ENCODE peak calls at places on chromosomes 12 and 14, in nine cellular contexts. One of them, this sample, is unnamed.

GRCh38 chr12:76422878-76423438 is 74.7 kb upstream of the BBS10 start:
- DNase-seq in sigmoid colon: no peak
- DNase-seq in GM23338: no peak
- DNase-seq in testis: no peak
- DNase-seq in PC-3: peak; percentile 63
- DNase-seq in mesendoderm: peak; percentile 27
- DNase-seq in CD4-positive, CD25-positive, alpha-beta regulatory T cell: no peak
- DNase-seq in pancreas: no peak
- DNase-seq in H1: no peak
- DNase-seq in this sample: no peak

GRCh38 chr12:8033153-8034044 is 883 bp downstream of the FOXJ2 start:
- DNase-seq in GM23338: peak; percentile 81
- DNase-seq in CD4-positive, CD25-positive, alpha-beta regulatory T cell: peak; percentile 53
- DNase-seq in pancreas: peak; percentile 69
- DNase-seq in PC-3: peak; percentile 26
- DNase-seq in mesendoderm: peak; percentile 87
- DNase-seq in testis: peak; percentile 91
- DNase-seq in H1: no peak
- DNase-seq in sigmoid colon: peak; percentile 87
- DNase-seq in this sample: peak; percentile 85

GRCh38 chr14:74401504-74402241 is 24.3 kb downstream of the SYNDIG1L start:
- DNase-seq in GM23338: peak; percentile 82
- DNase-seq in pancreas: no peak
- DNase-seq in H1: peak; percentile 76
- DNase-seq in mesendoderm: peak; percentile 92
- DNase-seq in PC-3: no peak
- DNase-seq in CD4-positive, CD25-positive, alpha-beta regulatory T cell: peak; percentile 90
- DNase-seq in testis: peak; percentile 26
- DNase-seq in sigmoid colon: no peak
- DNase-seq in this sample: peak; percentile 64

GRCh38 chr14:65866422-65866821 is 453.9 kb downstream of the FUT8 start:
- DNase-seq in H1: no peak
- DNase-seq in CD4-positive, CD25-positive, alpha-beta regulatory T cell: no peak
- DNase-seq in PC-3: no peak
- DNase-seq in sigmoid colon: no peak
- DNase-seq in mesendoderm: no peak
- DNase-seq in GM23338: no peak
- DNase-seq in pancreas: no peak
- DNase-seq in testis: no peak
- DNase-seq in this sample: no peak

GRCh38 chr14:26598081-26598671 is 343 bp upstream of the NOVA1 start:
- DNase-seq in CD4-positive, CD25-positive, alpha-beta regulatory T cell: no peak
- DNase-seq in sigmoid colon: peak; percentile 97
- DNase-seq in mesendoderm: peak; percentile 97
- DNase-seq in pancreas: peak; percentile 88
- DNase-seq in GM23338: peak; percentile 95
- DNase-seq in testis: peak; percentile 95
- DNase-seq in H1: peak; percentile 96
- DNase-seq in PC-3: peak; percentile 77
- DNase-seq in this sample: peak; percentile 88

GRCh38 chr12:117408161-117408791 is 46.9 kb upstream of the NOS1 start:
- DNase-seq in pancreas: peak; percentile 85
- DNase-seq in H1: peak; percentile 56
- DNase-seq in sigmoid colon: no peak
- DNase-seq in GM23338: peak; percentile 63
- DNase-seq in mesendoderm: peak; percentile 60
- DNase-seq in PC-3: peak; percentile 53
- DNase-seq in testis: peak; percentile 69
- DNase-seq in CD4-positive, CD25-positive, alpha-beta regulatory T cell: no peak
- DNase-seq in this sample: no peak

GRCh38 chr12:30795660-30796507 is 41.1 kb upstream of the CAPRIN2 start:
- DNase-seq in GM23338: peak; percentile 91
- DNase-seq in CD4-positive, CD25-positive, alpha-beta regulatory T cell: peak; percentile 60
- DNase-seq in PC-3: peak; percentile 77
- DNase-seq in H1: peak; percentile 88
- DNase-seq in sigmoid colon: peak; percentile 73
- DNase-seq in mesendoderm: peak; percentile 95
- DNase-seq in testis: peak; percentile 34
- DNase-seq in pancreas: peak; percentile 45
- DNase-seq in this sample: peak; percentile 89

GRCh38 chr12:113862570-113863454 is 103.3 kb downstream of the RBM19 start:
- DNase-seq in pancreas: no peak
- DNase-seq in mesendoderm: peak; percentile 88
- DNase-seq in H1: no peak
- DNase-seq in PC-3: no peak
- DNase-seq in GM23338: peak; percentile 42
- DNase-seq in sigmoid colon: no peak
- DNase-seq in CD4-positive, CD25-positive, alpha-beta regulatory T cell: no peak
- DNase-seq in testis: peak; percentile 48
- DNase-seq in this sample: no peak

GRCh38 chr12:132270969-132271754 is 58.2 kb downstream of the GALNT9 start:
- DNase-seq in mesendoderm: no peak
- DNase-seq in GM23338: no peak
- DNase-seq in sigmoid colon: no peak
- DNase-seq in CD4-positive, CD25-positive, alpha-beta regulatory T cell: no peak
- DNase-seq in PC-3: no peak
- DNase-seq in testis: no peak
- DNase-seq in H1: no peak
- DNase-seq in pancreas: no peak
- DNase-seq in this sample: no peak

GRCh38 chr14:53850714-53851296 is 105.8 kb downstream of the BMP4 start:
- DNase-seq in sigmoid colon: no peak
- DNase-seq in CD4-positive, CD25-positive, alpha-beta regulatory T cell: no peak
- DNase-seq in GM23338: no peak
- DNase-seq in pancreas: no peak
- DNase-seq in PC-3: peak; percentile 72
- DNase-seq in mesendoderm: peak; percentile 53
- DNase-seq in testis: no peak
- DNase-seq in H1: no peak
- DNase-seq in this sample: no peak

GRCh38 chr12:53122961-53123468 is 19.7 kb downstream of the SOAT2 start:
- DNase-seq in testis: no peak
- DNase-seq in CD4-positive, CD25-positive, alpha-beta regulatory T cell: no peak
- DNase-seq in sigmoid colon: no peak
- DNase-seq in GM23338: no peak
- DNase-seq in H1: peak; percentile 35
- DNase-seq in PC-3: no peak
- DNase-seq in pancreas: no peak
- DNase-seq in mesendoderm: peak; percentile 32
- DNase-seq in this sample: no peak

GRCh38 chr14:77114609-77115008 is 16.6 kb downstream of the CIPC start:
- DNase-seq in PC-3: no peak
- DNase-seq in sigmoid colon: no peak
- DNase-seq in GM23338: no peak
- DNase-seq in testis: no peak
- DNase-seq in H1: no peak
- DNase-seq in CD4-positive, CD25-positive, alpha-beta regulatory T cell: no peak
- DNase-seq in mesendoderm: no peak
- DNase-seq in pancreas: no peak
- DNase-seq in this sample: no peak
- H3K27ac ChIP-seq in PC-3: no peak overlapping the region
- H3K27ac ChIP-seq in sigmoid colon: no peak overlapping the region
- H3K27ac ChIP-seq in GM23338: no peak overlapping the region
- H3K27ac ChIP-seq in testis: no peak overlapping the region
- H3K27ac ChIP-seq in H1: no peak overlapping the region
- H3K27ac ChIP-seq in CD4-positive, CD25-positive, alpha-beta regulatory T cell: no peak overlapping the region
- H3K27ac ChIP-seq in mesendoderm: no peak overlapping the region
- H3K27ac ChIP-seq in pancreas: no peak overlapping the region
- H3K27ac ChIP-seq in this sample: no peak overlapping the region

GRCh38 chr12:94261119-94261518 is 112.7 kb downstream of the PLXNC1 start:
- DNase-seq in H1: no peak
- DNase-seq in pancreas: no peak
- DNase-seq in mesendoderm: peak; percentile 62
- DNase-seq in testis: no peak
- DNase-seq in GM23338: peak; percentile 83
- DNase-seq in CD4-positive, CD25-positive, alpha-beta regulatory T cell: no peak
- DNase-seq in PC-3: no peak
- DNase-seq in sigmoid colon: no peak
- DNase-seq in this sample: no peak

GRCh38 chr12:94262228-94263010 is 114.0 kb downstream of the PLXNC1 start:
- DNase-seq in CD4-positive, CD25-positive, alpha-beta regulatory T cell: peak; percentile 86
- DNase-seq in pancreas: peak; percentile 78
- DNase-seq in testis: peak; percentile 96
- DNase-seq in PC-3: peak; percentile 62
- DNase-seq in mesendoderm: no peak
- DNase-seq in GM23338: no peak
- DNase-seq in sigmoid colon: peak; percentile 95
- DNase-seq in H1: no peak
- DNase-seq in this sample: peak; percentile 93

GRCh38 chr12:94263905-94264655 is 115.7 kb downstream of the PLXNC1 start:
- DNase-seq in H1: peak; percentile 84
- DNase-seq in sigmoid colon: no peak
- DNase-seq in PC-3: no peak
- DNase-seq in CD4-positive, CD25-positive, alpha-beta regulatory T cell: no peak
- DNase-seq in mesendoderm: peak; percentile 96
- DNase-seq in GM23338: peak; percentile 87
- DNase-seq in testis: no peak
- DNase-seq in pancreas: no peak
- DNase-seq in this sample: no peak

GRCh38 chr12:94261781-94262180 is 113.4 kb downstream of the PLXNC1 start:
- DNase-seq in H1: no peak
- DNase-seq in sigmoid colon: no peak
- DNase-seq in GM23338: no peak
- DNase-seq in testis: no peak
- DNase-seq in CD4-positive, CD25-positive, alpha-beta regulatory T cell: no peak
- DNase-seq in PC-3: no peak
- DNase-seq in mesendoderm: no peak
- DNase-seq in pancreas: no peak
- DNase-seq in this sample: no peak

DNA sequence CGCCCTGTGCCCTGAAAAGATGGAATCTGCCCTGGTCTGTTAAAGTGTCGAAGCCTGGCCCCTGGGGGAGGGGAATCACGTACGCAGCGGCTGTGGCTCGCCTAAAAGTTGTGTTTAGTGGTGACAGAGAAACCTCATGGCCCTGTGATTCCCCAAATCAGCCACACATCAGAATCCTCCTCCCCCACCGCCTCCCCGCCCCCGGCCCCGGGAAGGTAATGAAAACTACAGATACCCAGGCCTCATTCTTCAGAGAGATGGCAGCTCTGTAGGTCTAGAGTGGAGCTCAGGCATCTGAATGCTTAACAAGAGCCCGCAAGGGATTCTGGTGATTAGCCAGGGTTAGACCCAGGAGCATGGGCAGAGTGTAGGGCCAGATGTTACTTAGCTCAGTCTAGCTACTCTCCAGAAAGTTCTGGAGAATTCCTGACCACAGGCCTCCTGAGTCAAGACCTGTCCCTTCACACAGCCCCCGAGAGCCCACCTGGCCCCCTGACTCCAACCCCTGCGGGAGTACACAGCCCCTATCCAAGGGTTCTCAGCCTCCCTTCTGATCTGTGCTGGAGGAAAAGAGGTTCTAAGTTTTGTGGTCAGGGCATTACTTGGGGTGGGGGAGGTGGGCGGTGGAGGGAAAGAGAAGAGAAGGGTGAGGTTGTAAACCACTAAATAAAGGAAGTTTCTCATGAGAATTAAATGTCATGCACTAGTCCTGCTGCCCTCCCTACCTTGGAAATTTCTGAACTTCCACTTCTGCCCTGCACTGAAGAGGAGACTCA is 114.8 kb downstream of the PLXNC1 start:
- DNase-seq in H1: no peak
- DNase-seq in GM23338: peak; percentile 42
- DNase-seq in PC-3: no peak
- DNase-seq in CD4-positive, CD25-positive, alpha-beta regulatory T cell: peak; percentile 59
- DNase-seq in mesendoderm: no peak
- DNase-seq in sigmoid colon: no peak
- DNase-seq in testis: no peak
- DNase-seq in pancreas: no peak
- DNase-seq in this sample: no peak
- H3K4me3 ChIP-seq in H1: no peak overlapping the region
- H3K4me3 ChIP-seq in GM23338: peak overlapping the region; percentile 7
- H3K4me3 ChIP-seq in PC-3: peak overlapping the region; percentile 77
- H3K4me3 ChIP-seq in CD4-positive, CD25-positive, alpha-beta regulatory T cell: peak overlapping the region; percentile 92
- H3K4me3 ChIP-seq in mesendoderm: no peak overlapping the region
- H3K4me3 ChIP-seq in sigmoid colon: peak overlapping the region; percentile 49
- H3K4me3 ChIP-seq in testis: peak overlapping the region; percentile 51
- H3K4me3 ChIP-seq in pancreas: peak overlapping the region; percentile 40
- H3K4me3 ChIP-seq in this sample: peak overlapping the region; percentile 67

DNA sequence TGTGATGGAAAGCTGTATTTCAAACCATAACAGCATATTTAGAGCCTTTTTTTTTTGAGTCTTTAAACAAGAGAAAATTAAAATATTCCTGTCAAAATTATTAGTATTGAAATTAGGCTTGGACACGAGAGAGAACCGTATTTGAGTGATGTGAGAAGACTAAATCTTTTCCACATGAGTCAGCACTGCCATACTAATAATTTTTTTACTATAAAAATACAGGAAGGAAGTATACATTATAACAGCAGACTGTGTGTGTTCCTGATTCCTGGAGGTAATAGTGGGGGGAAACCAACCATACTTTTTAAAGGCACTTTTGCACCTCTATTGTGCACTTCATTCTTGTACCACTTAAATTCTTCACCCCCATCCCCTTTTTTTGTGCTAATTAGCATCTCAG is 45.6 kb downstream of the PPM1A start:
- DNase-seq in sigmoid colon: no peak
- DNase-seq in CD4-positive, CD25-positive, alpha-beta regulatory T cell: no peak
- DNase-seq in pancreas: no peak
- DNase-seq in mesendoderm: no peak
- DNase-seq in testis: no peak
- DNase-seq in PC-3: peak; percentile 68
- DNase-seq in H1: no peak
- DNase-seq in GM23338: no peak
- DNase-seq in this sample: no peak
- H3K27ac ChIP-seq in sigmoid colon: no peak overlapping the region
- H3K27ac ChIP-seq in CD4-positive, CD25-positive, alpha-beta regulatory T cell: no peak overlapping the region
- H3K27ac ChIP-seq in pancreas: no peak overlapping the region
- H3K27ac ChIP-seq in mesendoderm: no peak overlapping the region
- H3K27ac ChIP-seq in testis: no peak overlapping the region
- H3K27ac ChIP-seq in PC-3: no peak overlapping the region
- H3K27ac ChIP-seq in H1: no peak overlapping the region
- H3K27ac ChIP-seq in GM23338: no peak overlapping the region
- H3K27ac ChIP-seq in this sample: no peak overlapping the region

DNA sequence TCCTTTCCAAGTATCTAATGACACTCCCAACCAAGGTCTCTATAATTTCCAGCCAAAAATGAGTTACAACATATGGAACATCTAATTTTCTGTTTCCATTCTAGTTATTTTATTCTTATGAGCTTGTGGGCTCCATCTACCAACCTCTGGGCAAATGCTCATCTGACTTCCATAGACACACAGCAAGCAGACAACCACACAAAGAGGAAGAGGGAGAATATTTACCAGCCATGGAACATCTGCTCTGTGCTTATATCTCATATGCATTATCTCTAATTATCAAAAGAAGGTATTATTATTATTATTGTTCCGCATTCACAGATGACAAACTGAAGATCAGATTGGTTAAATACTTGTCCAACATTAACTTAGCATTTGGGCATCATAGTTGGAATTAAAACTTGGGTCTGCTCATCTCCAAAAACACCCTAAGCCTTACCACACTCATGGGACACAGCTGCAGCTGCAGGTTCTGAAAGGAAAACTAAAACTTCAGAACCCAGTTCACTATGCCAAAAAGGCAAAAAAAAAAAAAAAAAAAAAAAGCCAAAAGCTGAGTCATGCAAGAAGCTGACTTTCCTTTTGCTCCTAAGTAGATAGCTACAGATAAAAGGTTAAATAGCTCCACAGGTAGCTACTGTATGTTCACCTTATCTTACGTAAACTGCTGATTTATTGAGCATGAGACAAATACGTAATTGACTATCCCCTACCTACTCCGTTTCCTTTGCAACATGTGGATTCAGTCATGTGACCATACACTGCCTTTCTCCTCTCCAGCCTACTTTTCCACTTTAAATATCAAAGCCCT is 23.6 kb upstream of the TCL1B start:
- DNase-seq in CD4-positive, CD25-positive, alpha-beta regulatory T cell: peak; percentile 15
- DNase-seq in PC-3: no peak
- DNase-seq in sigmoid colon: no peak
- DNase-seq in mesendoderm: peak; percentile 85
- DNase-seq in pancreas: no peak
- DNase-seq in GM23338: no peak
- DNase-seq in H1: no peak
- DNase-seq in testis: no peak
- DNase-seq in this sample: no peak
- H3K4me3 ChIP-seq in CD4-positive, CD25-positive, alpha-beta regulatory T cell: no peak overlapping the region
- H3K4me3 ChIP-seq in PC-3: no peak overlapping the region
- H3K4me3 ChIP-seq in sigmoid colon: no peak overlapping the region
- H3K4me3 ChIP-seq in mesendoderm: no peak overlapping the region
- H3K4me3 ChIP-seq in pancreas: no peak overlapping the region
- H3K4me3 ChIP-seq in GM23338: no peak overlapping the region
- H3K4me3 ChIP-seq in H1: no peak overlapping the region
- H3K4me3 ChIP-seq in testis: no peak overlapping the region
- H3K4me3 ChIP-seq in this sample: no peak overlapping the region

This sample was measured in ascending aorta.